ENCODE peak calls at places on chromosomes 12 and 14, in five cellular contexts. F is HTR-8/SVneo, I is AG08395, O is DMS 273 treated with DMSO at 0.1 percent for 48 hours, J is NCI-H345. Y is an unnamed sample.

GRCh38 chr12:3313066-3313465 is 177.9 kb upstream of the PRMT8 start:
- DNase-seq in F (no peak), I (peak), O (no peak), J (no peak), Y (no peak)

GRCh38 chr12:127270193-127270592 is 996.8 kb upstream of the TMEM132C start:
- DNase-seq in F (no peak), I (peak), O (no peak), J (no peak), Y (no peak)

GRCh38 chr14:102338724-102339123 is 19.2 kb downstream of the ZNF839 start:
- DNase-seq in F (no peak), I (no peak), O (no peak), J (no peak), Y (no peak)

GRCh38 chr12:66693901-66694513 is 15.1 kb upstream of the GRIP1 start:
- DNase-seq in F (peak), I (peak), O (peak), J (peak), Y (peak)

GRCh38 chr14:99273025-99273723 is 1.2 kb upstream of the BCL11B start:
- DNase-seq in F (no peak), I (no peak), O (peak), J (peak), Y (no peak)

GRCh38 chr12:124466200-124467128 is 100.9 kb downstream of the NCOR2 start:
- DNase-seq in F (peak), I (no peak), O (no peak), J (peak), Y (no peak)

GRCh38 chr14:77641534-77642341 is 25.3 kb upstream of the SPTLC2 start:
- DNase-seq in F (no peak), I (peak), O (no peak), J (no peak), Y (peak)

GRCh38 chr14:57816568-57817284 is 49.2 kb downstream of the SLC35F4 start:
- DNase-seq in F (no peak), I (peak), O (no peak), J (no peak), Y (no peak)

GRCh38 chr14:74562515-74563232 is 49.4 kb downstream of the LTBP2 start:
- DNase-seq in F (peak), I (no peak), O (no peak), J (peak), Y (no peak)

GRCh38 chr12:110135806-110136205 is 11.6 kb downstream of the IFT81 start:
- DNase-seq in F (no peak), I (no peak), O (no peak), J (no peak), Y (no peak)

GRCh38 chr12:49954863-49955830 is 4.6 kb downstream of the AQP2 start:
- DNase-seq in F (no peak), I (no peak), O (no peak), J (no peak), Y (no peak)

GRCh38 chr14:60724080-60724618 is at the start of gene SIX4:
- DNase-seq in F (peak), I (peak), O (peak), J (peak), Y (peak)

GRCh38 chr12:115008951-115009350 is 325.0 kb upstream of the TBX3 start:
- DNase-seq in F (no peak), I (no peak), O (no peak), J (no peak), Y (no peak)

GRCh38 chr14:73742520-73743238 is 28.5 kb upstream of the PNMA1 start:
- DNase-seq in F (no peak), I (no peak), O (no peak), J (no peak), Y (no peak)

GRCh38 chr12:94560416-94561221 is 89.7 kb downstream of the TMCC3 start:
- DNase-seq in F (peak), I (no peak), O (no peak), J (peak), Y (no peak)

GRCh38 chr14:59435987-59436386 is 29.2 kb downstream of the GPR135 start:
- DNase-seq in F (no peak), I (no peak), O (no peak), J (no peak), Y (no peak)